ENCODE peak calls at places on chromosome 9, in seven cellular contexts. M is KBM-7, W is fibroblast of the conjunctiva, I is NCI-H345, G is pancreas, R is fibroblast of mammary gland, X is ELF-1. T is an unnamed sample.

GRCh38 chr9:94860678-94861588 is 134.4 kb downstream of the AOPEP start:
- DNase-seq in M (peak), W (no peak), I (no peak), G (no peak), R (peak), X (no peak), T (peak)

GRCh38 chr9:123562844-123563346 is 206.9 kb downstream of the CRB2 start:
- DNase-seq in M (no peak), W (peak), I (no peak), G (no peak), R (peak), X (no peak), T (no peak)

GRCh38 chr9:98191210-98191609 is 1.2 kb downstream of the CORO2A start:
- DNase-seq in M (no peak), W (no peak), I (no peak), G (no peak), R (no peak), X (peak), T (no peak)

GRCh38 chr9:111662851-111663823 is 1.7 kb downstream of the GNG10 start:
- DNase-seq in M (peak), W (no peak), I (no peak), G (no peak), R (no peak), X (peak), T (no peak)

GRCh38 chr9:117273612-117274011 is 141.2 kb downstream of the ASTN2 start:
- DNase-seq in M (no peak), W (no peak), I (no peak), G (no peak), R (no peak), X (no peak), T (no peak)

GRCh38 chr9:20621553-20622329 is 558 bp downstream of the MLLT3 start:
- DNase-seq in M (peak), W (peak), I (peak), G (peak), R (peak), X (peak), T (peak)

GRCh38 chr9:129712595-129713524 is 40.0 kb downstream of the PTGES start:
- DNase-seq in M (no peak), W (no peak), I (no peak), G (no peak), R (peak), X (peak), T (no peak)

GRCh38 chr9:69822091-69822750 is 1.6 kb downstream of the CFAP95 start:
- DNase-seq in M (peak), W (no peak), I (no peak), G (no peak), R (peak), X (no peak), T (no peak)

GRCh38 chr9:121612511-121612998 is 38.9 kb upstream of the DAB2IP start:
- DNase-seq in M (peak), W (no peak), I (no peak), G (no peak), R (no peak), X (peak), T (no peak)